ENCODE peak calls at places on chromosomes 2 and 18, in five cellular contexts. C is choroid plexus epithelial cell; A is activated T-cell treated with anti-CD3 and anti-CD28 coated beads, Interleukin-2, amount 50 U/mL, for 72 hours; D is mesendoderm; P is AG09319. G is an unnamed sample.

GRCh38 chr2:33287611-33288010 is 188.8 kb upstream of the RASGRP3 start:
- DNase-seq in C (no peak), A (no peak), D (no peak), P (no peak), G (no peak)

GRCh38 chr2:169393068-169393590 is 30.8 kb upstream of the LRP2 start:
- DNase-seq in C (no peak), A (no peak), D (peak), P (no peak), G (no peak)

GRCh38 chr2:179422037-179422643 is 157.5 kb upstream of the SESTD1 start:
- DNase-seq in C (peak), A (peak), D (peak), P (peak), G (no peak)

GRCh38 chr2:70767094-70767698 is 804 bp downstream of the ADD2 start:
- DNase-seq in C (no peak), A (peak), D (peak), P (no peak), G (peak)

GRCh38 chr2:208781166-208781565 is 374.6 kb downstream of the PTH2R start:
- DNase-seq in C (no peak), A (no peak), D (peak), P (no peak), G (no peak)

GRCh38 chr18:76476665-76477561 is 18.1 kb downstream of the ZNF516 start:
- DNase-seq in C (peak), A (no peak), D (no peak), P (peak), G (no peak)

GRCh38 chr18:712401-713134 is at the start of gene ENOSF1:
- DNase-seq in C (peak), A (peak), D (peak), P (peak), G (peak)

GRCh38 chr2:157184161-157184910 is 73.2 kb upstream of the GALNT5 start:
- DNase-seq in C (no peak), A (no peak), D (no peak), P (no peak), G (no peak)

GRCh38 chr2:71749671-71750101 is 296.3 kb downstream of the DYSF start:
- DNase-seq in C (peak), A (no peak), D (no peak), P (no peak), G (no peak)

GRCh38 chr2:177467646-177468045 is 75.1 kb downstream of the AGPS start:
- DNase-seq in C (peak), A (no peak), D (no peak), P (no peak), G (peak)

G was measured in H54.